ENCODE peak calls at places on chromosomes 6 and 20, in six cellular contexts. M is upper lobe of left lung, P is A549, A is ovary, G is tibial nerve, U is K562. I is an unnamed sample.

GRCh38 chr6:107698146-107698545 is 126.0 kb downstream of the SCML4 start:
- DNase-seq in M (no peak), P (no peak), A (no peak), G (no peak), U (no peak), I (no peak)

GRCh38 chr20:57849126-57849867 is 139.5 kb upstream of the PMEPA1 start:
- DNase-seq in M (no peak), P (no peak), A (no peak), G (no peak), U (no peak), I (no peak)

GRCh38 chr20:17557675-17558006 is 12.2 kb upstream of the DSTN start:
- DNase-seq in M (no peak), P (peak; percentile 66), A (no peak), G (no peak), U (no peak), I (no peak)

GRCh38 chr20:25116746-25117457 is 35.0 kb upstream of the VSX1 start:
- DNase-seq in M (no peak), P (no peak), A (no peak), G (no peak), U (no peak), I (peak; percentile 47)

GRCh38 chr20:6630494-6630893 is 137.0 kb upstream of the BMP2 start:
- DNase-seq in M (no peak), P (no peak), A (no peak), G (no peak), U (no peak), I (no peak)

GRCh38 chr6:97995158-97995557 is 712.1 kb upstream of the MMS22L start:
- DNase-seq in M (no peak), P (no peak), A (no peak), G (no peak), U (no peak), I (no peak)

GRCh38 chr6:107657755-107658461 is 166.2 kb downstream of the SCML4 start:
- DNase-seq in M (peak; percentile 15), P (no peak), A (no peak), G (no peak), U (no peak), I (no peak)

GRCh38 chr20:44409132-44409600 is 53.7 kb downstream of the HNF4A start:
- DNase-seq in M (no peak), P (no peak), A (no peak), G (no peak), U (no peak), I (no peak)

GRCh38 chr20:58042626-58043025 is 185.8 kb downstream of the ANKRD60 start:
- DNase-seq in M (no peak), P (no peak), A (no peak), G (no peak), U (no peak), I (peak; percentile 86)

GRCh38 chr20:50415516-50416268 is 94.5 kb upstream of the PTPN1 start:
- DNase-seq in M (peak; percentile 100), P (peak; percentile 39), A (peak; percentile 99), G (peak; percentile 100), U (no peak), I (peak; percentile 99)

GRCh38 chr6:52612336-52613096 is 35.7 kb upstream of the TRAM2 start:
- DNase-seq in M (no peak), P (no peak), A (no peak), G (no peak), U (no peak), I (no peak)

GRCh38 chr6:116405147-116405546 is 34.4 kb downstream of the DSE start:
- DNase-seq in M (no peak), P (no peak), A (no peak), G (no peak), U (no peak), I (no peak)

GRCh38 chr6:111784423-111784822 is 88.8 kb downstream of the FYN start:
- DNase-seq in M (no peak), P (no peak), A (no peak), G (no peak), U (no peak), I (no peak)

GRCh38 chr6:75842191-75842590 is 93.2 kb downstream of the MYO6 start:
- DNase-seq in M (no peak), P (no peak), A (no peak), G (no peak), U (no peak), I (no peak)

GRCh38 chr20:50247196-50248094 is 56.8 kb downstream of the CEBPB start:
- DNase-seq in M (no peak), P (no peak), A (no peak), G (no peak), U (no peak), I (no peak)

GRCh38 chr6:2237001-2237400 is 8.4 kb downstream of the GMDS start:
- DNase-seq in M (no peak), P (no peak), A (no peak), G (no peak), U (no peak), I (no peak)

GRCh38 chr6:147282566-147282959 is 78.3 kb downstream of the STXBP5 start:
- DNase-seq in M (no peak), P (no peak), A (no peak), G (no peak), U (no peak), I (no peak)

GRCh38 chr6:109869398-109870165 is 108.5 kb upstream of the GPR6 start:
- DNase-seq in M (no peak), P (no peak), A (peak; percentile 80), G (no peak), U (no peak), I (no peak)

GRCh38 chr6:25318589-25318988 is 39.4 kb downstream of the CARMIL1 start:
- DNase-seq in M (no peak), P (no peak), A (no peak), G (no peak), U (no peak), I (no peak)

GRCh38 chr6:26400626-26401025 is 1.4 kb upstream of the BTN3A1 start:
- DNase-seq in M (no peak), P (no peak), A (no peak), G (no peak), U (no peak), I (no peak)

DNA sequence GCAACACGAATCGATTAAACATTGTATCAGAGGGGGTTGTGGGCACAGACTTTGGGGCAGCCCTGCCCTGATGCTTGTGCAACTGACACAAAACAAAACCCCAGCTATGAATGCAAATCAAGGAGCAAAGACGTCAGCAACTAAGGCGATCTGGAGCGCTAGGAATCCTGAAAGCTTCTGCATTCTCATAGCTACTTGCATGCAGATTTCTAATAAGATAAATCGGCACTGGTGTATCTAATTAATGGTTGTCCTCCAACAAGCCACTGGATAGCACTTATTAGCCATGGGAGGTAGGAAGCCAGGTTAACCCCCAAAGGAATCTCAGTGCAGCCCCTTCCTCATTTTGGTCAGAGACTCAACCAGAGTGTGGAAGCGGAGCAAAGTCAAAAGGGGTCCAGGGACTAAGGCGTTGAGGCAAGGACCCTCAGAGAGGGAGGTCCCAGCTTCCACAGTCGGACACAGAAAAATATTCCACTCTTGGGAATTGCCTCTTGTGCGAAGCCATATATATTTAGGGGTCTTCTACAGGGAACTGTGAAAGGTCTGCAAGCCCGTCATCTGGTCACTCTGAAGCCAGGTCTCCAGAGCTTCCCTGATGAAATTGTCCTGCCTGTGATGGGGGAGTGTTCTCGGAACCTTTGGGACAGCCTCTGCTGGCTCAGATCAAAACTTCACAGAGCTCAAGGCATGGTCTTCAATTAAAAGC is 160.9 kb downstream of the TBXT start:
- DNase-seq in M (no peak), P (no peak), A (no peak), G (no peak), U (no peak), I (peak; percentile 84)
- TF ChIP-seq EP300 in M (no peak), P (no peak), A (no peak), G (no peak), U (no peak), I (no peak)

DNA sequence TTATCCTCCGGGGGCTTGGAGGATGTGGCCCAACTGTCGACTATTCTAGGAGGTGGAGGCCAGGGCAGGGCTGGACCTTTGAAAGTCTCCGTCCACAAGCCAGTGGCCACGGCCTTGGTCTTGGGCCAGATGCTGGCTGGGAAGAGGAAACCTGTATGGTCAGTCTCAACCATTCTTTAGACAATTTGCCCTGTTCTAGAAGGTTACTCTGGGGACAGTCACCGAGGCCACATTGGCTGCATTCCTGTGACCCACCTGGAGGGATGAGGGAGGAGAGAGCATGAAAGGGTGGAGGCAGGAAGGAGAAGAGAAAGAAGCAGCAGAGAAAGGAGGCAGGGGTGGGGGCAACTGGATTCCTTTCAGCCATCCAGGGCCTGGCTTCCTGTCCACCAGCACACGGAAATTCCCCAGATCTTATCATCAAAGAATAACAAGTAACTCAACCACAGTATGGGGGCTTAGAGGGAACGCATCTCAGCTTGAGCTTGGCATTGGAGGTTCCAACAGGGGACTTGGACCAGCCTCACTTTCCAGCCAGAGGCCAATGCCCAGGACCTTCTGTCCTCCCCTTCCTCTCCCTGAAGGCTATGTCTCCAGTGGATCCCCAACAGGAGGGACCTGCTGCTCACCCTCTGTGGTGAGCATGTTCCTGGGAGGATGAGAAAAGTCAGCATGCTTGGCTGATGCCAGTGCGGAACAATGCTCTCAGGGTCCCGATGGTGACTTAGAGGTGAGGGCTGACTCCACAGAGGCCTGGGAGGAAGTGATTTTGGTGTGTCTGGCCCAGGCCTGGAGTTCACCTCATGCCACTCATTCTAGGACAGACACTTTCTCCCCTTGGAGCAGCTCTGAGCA is 30.4 kb downstream of the TGM2 start:
- DNase-seq in M (no peak), P (no peak), A (no peak), G (no peak), U (peak; percentile 59), I (no peak)
- TF ChIP-seq EP300 in M (no peak), P (no peak), A (no peak), G (no peak), U (peak; percentile 3), I (no peak)

GRCh38 chr20:33909331-33909921 is 84.3 kb upstream of the RALY start:
- DNase-seq in M (no peak), P (peak; percentile 23), A (peak; percentile 42), G (no peak), U (no peak), I (no peak)
- TF ChIP-seq EP300 in M (no peak), P (no peak), A (no peak), G (peak; percentile 18), U (no peak), I (no peak)

GRCh38 chr6:168967556-168967955 is 286.1 kb downstream of the THBS2 start:
- DNase-seq in M (no peak), P (no peak), A (no peak), G (no peak), U (no peak), I (no peak)

GRCh38 chr6:168968801-168969200 is 284.8 kb downstream of the THBS2 start:
- DNase-seq in M (no peak), P (no peak), A (no peak), G (no peak), U (no peak), I (no peak)

GRCh38 chr6:168971549-168971948 is 282.1 kb downstream of the THBS2 start:
- DNase-seq in M (no peak), P (no peak), A (no peak), G (no peak), U (no peak), I (no peak)

GRCh38 chr6:168964138-168964892 is 289.3 kb downstream of the THBS2 start:
- DNase-seq in M (no peak), P (no peak), A (no peak), G (no peak), U (no peak), I (no peak)

DNA sequence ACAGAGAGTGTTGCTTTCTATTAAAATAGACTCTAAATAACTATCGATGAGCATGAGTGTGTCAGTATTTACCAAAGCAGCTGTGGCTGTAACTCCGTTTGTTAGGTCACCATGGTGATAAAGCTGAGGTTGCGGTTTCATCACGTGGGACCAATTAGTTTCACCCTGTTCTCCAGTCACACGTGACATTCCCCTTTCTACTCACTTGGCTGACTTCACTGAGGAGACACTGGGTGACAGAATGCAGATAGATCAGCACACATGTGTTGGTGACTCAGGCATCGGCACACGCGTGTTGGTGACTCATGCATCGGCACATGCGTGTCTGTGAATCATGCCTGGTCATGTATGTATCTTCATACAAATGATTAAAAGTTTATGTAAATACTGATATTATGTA is 285.4 kb downstream of the THBS2 start:
- DNase-seq in M (no peak), P (no peak), A (no peak), G (peak; percentile 26), U (no peak), I (no peak)
- TF ChIP-seq EP300 in M (no peak), P (no peak), A (no peak), G (peak; percentile 76), U (no peak), I (no peak)

I was measured in esophagus muscularis mucosa.